ENCODE peak calls at places on chromosomes 12 and 14, in nine cellular contexts. Z is GM12878; P is GM13976; J is heart right ventricle; T is tibial nerve; H is HepG2; R is testis; A is CD4-positive, alpha-beta T cell; I is A549. B is an unnamed sample.

GRCh38 chr12:15910864-15911696 is at the start of gene DERA:
- DNase-seq in Z (no peak), P (peak), J (peak), T (peak), H (peak), R (peak), A (peak), I (peak), B (peak)

GRCh38 chr12:126030573-126030972 is 965.3 kb downstream of the AACS start:
- DNase-seq in Z (no peak), P (no peak), J (no peak), T (no peak), H (no peak), R (no peak), A (no peak), I (no peak), B (no peak)

GRCh38 chr12:66403746-66404145 is 101.5 kb downstream of the HELB start:
- DNase-seq in Z (no peak), P (no peak), J (no peak), T (no peak), H (no peak), R (no peak), A (no peak), I (no peak), B (no peak)

GRCh38 chr12:123934829-123935228 is 37.8 kb downstream of the CCDC92 start:
- DNase-seq in Z (no peak), P (no peak), J (no peak), T (no peak), H (no peak), R (no peak), A (no peak), I (no peak), B (no peak)

GRCh38 chr14:104643306-104643705 is 38.7 kb upstream of the TMEM179 start:
- DNase-seq in Z (no peak), P (no peak), J (no peak), T (no peak), H (no peak), R (no peak), A (no peak), I (no peak), B (no peak)

GRCh38 chr12:99772274-99772673 is 124.7 kb downstream of the GARIN6 start:
- DNase-seq in Z (no peak), P (no peak), J (no peak), T (no peak), H (no peak), R (no peak), A (no peak), I (no peak), B (no peak)

GRCh38 chr14:65290830-65291229 is 121.7 kb upstream of the FUT8 start:
- DNase-seq in Z (no peak), P (no peak), J (no peak), T (no peak), H (peak), R (no peak), A (no peak), I (no peak), B (no peak)

GRCh38 chr14:29444216-29444615 is 483.4 kb downstream of the PRKD1 start:
- DNase-seq in Z (no peak), P (no peak), J (no peak), T (no peak), H (no peak), R (no peak), A (no peak), I (no peak), B (no peak)

GRCh38 chr12:124273630-124274029 is 21.3 kb upstream of the RFLNA start:
- DNase-seq in Z (peak), P (peak), J (no peak), T (no peak), H (peak), R (no peak), A (no peak), I (peak), B (no peak)

GRCh38 chr14:32472512-32473472 is 143.7 kb downstream of the AKAP6 start:
- DNase-seq in Z (no peak), P (no peak), J (peak), T (no peak), H (peak), R (no peak), A (no peak), I (no peak), B (no peak)
- TF ChIP-seq CTCF in Z (no peak), P (no peak), J (no peak), T (no peak), H (no peak), R (no peak), A (no peak), I (no peak), B (no peak)

GRCh38 chr12:111673503-111673902 is 12.3 kb downstream of the BRAP start:
- DNase-seq in Z (no peak), P (peak), J (no peak), T (no peak), H (peak), R (no peak), A (no peak), I (no peak), B (no peak)
- TF ChIP-seq CTCF in Z (peak), P (peak), J (peak), T (peak), H (peak), R (peak), A (no peak), I (peak), B (peak)

DNA sequence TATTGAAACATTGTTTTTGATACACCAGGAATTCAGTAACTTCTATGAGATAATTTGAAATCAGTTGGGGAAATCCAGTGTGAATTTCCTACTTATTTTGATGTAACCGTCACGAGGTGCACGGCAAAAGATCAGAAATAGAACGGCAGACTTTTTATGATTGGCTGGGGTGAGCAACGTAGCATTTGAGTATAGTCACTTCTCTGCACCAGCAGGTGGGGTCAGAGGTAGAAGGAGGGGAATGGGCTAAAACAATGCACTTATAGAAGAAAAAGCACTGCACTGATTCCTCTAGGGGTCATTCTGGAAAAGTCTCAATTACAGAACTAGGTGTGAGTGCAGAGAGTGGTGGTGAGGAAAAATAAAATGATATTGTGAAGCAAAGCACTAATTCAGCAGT is 7.9 kb upstream of the SSPN start:
- DNase-seq in Z (no peak), P (no peak), J (no peak), T (no peak), H (peak), R (peak), A (no peak), I (no peak), B (no peak)
- TF ChIP-seq CTCF in Z (peak), P (no peak), J (peak), T (no peak), H (no peak), R (no peak), A (no peak), I (no peak), B (no peak)

DNA sequence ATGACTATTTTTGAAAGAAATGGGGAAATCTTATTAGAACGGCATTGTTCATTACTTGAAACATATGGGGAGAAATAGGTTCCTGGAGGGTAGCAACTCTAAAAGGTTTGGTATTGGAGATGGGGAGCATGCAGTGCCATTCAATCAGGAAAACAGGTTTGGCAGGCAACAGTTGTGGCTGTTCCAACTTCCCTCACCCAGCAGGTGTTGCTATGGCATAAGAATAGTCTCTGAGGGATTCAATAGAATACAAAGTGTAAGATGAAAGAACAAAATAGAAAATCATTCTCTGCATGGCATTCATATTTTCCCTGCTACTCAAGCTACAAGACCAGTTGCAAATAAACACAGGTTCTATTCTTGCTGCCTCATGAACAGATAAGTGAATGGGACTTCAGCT is 393.3 kb upstream of the RPL10L start:
- DNase-seq in Z (no peak), P (no peak), J (no peak), T (no peak), H (no peak), R (no peak), A (no peak), I (no peak), B (no peak)
- TF ChIP-seq CTCF in Z (no peak), P (no peak), J (peak), T (no peak), H (no peak), R (no peak), A (no peak), I (no peak), B (peak)

GRCh38 chr14:75369506-75369905 is 58.3 kb upstream of the JDP2 start:
- DNase-seq in Z (no peak), P (no peak), J (no peak), T (no peak), H (no peak), R (no peak), A (no peak), I (no peak), B (peak)
- TF ChIP-seq CTCF in Z (no peak), P (no peak), J (no peak), T (no peak), H (no peak), R (no peak), A (no peak), I (no peak), B (no peak)

GRCh38 chr14:88026890-88027289 is 22.0 kb downstream of the GPR65 start:
- DNase-seq in Z (no peak), P (no peak), J (no peak), T (no peak), H (no peak), R (no peak), A (no peak), I (no peak), B (no peak)
- TF ChIP-seq CTCF in Z (no peak), P (no peak), J (no peak), T (no peak), H (no peak), R (no peak), A (no peak), I (no peak), B (no peak)

GRCh38 chr12:106073179-106073578 is 65.6 kb downstream of the NUAK1 start:
- DNase-seq in Z (peak), P (no peak), J (no peak), T (no peak), H (no peak), R (no peak), A (no peak), I (no peak), B (no peak)
- TF ChIP-seq CTCF in Z (no peak), P (no peak), J (no peak), T (no peak), H (no peak), R (no peak), A (no peak), I (no peak), B (no peak)

B was measured in type B pancreatic cell.